ENCODE peak calls at places on chromosomes 5 and 9, in seven cellular contexts. X, Y, C, R, A, M and P are unnamed samples.
A peak's percentile ranks its signal among the peaks of the same experiment; 100 is the strongest.

GRCh38 chr5:158644301-158644700 is 455.4 kb downstream of the EBF1 start:
- DNase-seq in X (no peak), R (no peak), C (no peak), A (no peak), M (no peak), Y (no peak), P (no peak)

GRCh38 chr9:126154182-126154827 is 172.3 kb upstream of the MVB12B start:
- DNase-seq in Y (no peak), M (no peak), X (no peak), A (no peak), R (no peak), C (peak; percentile 38), P (no peak)

GRCh38 chr5:143002459-143003327 is 232.5 kb downstream of the ARHGAP26 start:
- DNase-seq in A (peak; percentile 30), X (no peak), C (no peak), Y (peak; percentile 45), M (no peak), R (peak; percentile 47), P (peak; percentile 30)

GRCh38 chr9:121675969-121676822 is 24.8 kb downstream of the DAB2IP start:
- DNase-seq in C (no peak), M (no peak), R (no peak), A (no peak), Y (no peak), X (peak; percentile 43), P (no peak)

GRCh38 chr9:16866542-16866941 is 3.9 kb downstream of the BNC2 start:
- DNase-seq in Y (peak; percentile 3), A (no peak), C (no peak), M (no peak), X (no peak), R (no peak), P (no peak)

GRCh38 chr5:131328536-131329186 is 64.8 kb downstream of the CDC42SE2 start:
- DNase-seq in M (peak; percentile 6), Y (peak; percentile 73), X (no peak), R (peak; percentile 84), C (no peak), A (no peak), P (peak; percentile 82)

GRCh38 chr5:158165647-158166046 is 306.7 kb upstream of the CLINT1 start:
- DNase-seq in A (no peak), R (no peak), M (no peak), C (no peak), Y (no peak), X (no peak), P (no peak)

GRCh38 chr9:91483189-91483691 is 59.6 kb upstream of the NFIL3 start:
- DNase-seq in Y (no peak), M (no peak), A (no peak), X (no peak), C (peak; percentile 77), R (no peak), P (no peak)

GRCh38 chr5:149453618-149454415 is 74.7 kb upstream of the IL17B start:
- DNase-seq in C (no peak), X (no peak), M (no peak), Y (no peak), A (no peak), R (no peak), P (no peak)

GRCh38 chr5:9122528-9122927 is 423.3 kb downstream of the SEMA5A start:
- DNase-seq in A (no peak), X (no peak), M (no peak), R (no peak), C (no peak), Y (no peak), P (no peak)

GRCh38 chr5:151319334-151319733 is 15.8 kb upstream of the SLC36A3 start:
- DNase-seq in R (peak; percentile 51), Y (peak; percentile 21), X (no peak), C (no peak), M (no peak), A (no peak), P (no peak)
- TF ChIP-seq CTCF in R (peak; percentile 53), Y (peak; percentile 43), X (no peak), C (no peak), M (peak; percentile 24), A (no peak), P (no peak)

GRCh38 chr9:6926436-6926835 is 168.7 kb downstream of the KDM4C start:
- DNase-seq in Y (no peak), C (no peak), A (no peak), X (no peak), R (no peak), M (no peak), P (no peak)

GRCh38 chr9:6927838-6928237 is 170.1 kb downstream of the KDM4C start:
- DNase-seq in A (no peak), C (no peak), Y (no peak), M (no peak), R (no peak), X (no peak), P (no peak)

GRCh38 chr9:6924149-6924548 is 166.4 kb downstream of the KDM4C start:
- DNase-seq in C (no peak), A (peak; percentile 5), Y (no peak), R (no peak), X (no peak), M (no peak), P (no peak)

GRCh38 chr9:6924988-6925563 is 167.3 kb downstream of the KDM4C start:
- DNase-seq in A (no peak), C (no peak), X (no peak), Y (no peak), R (no peak), M (no peak), P (no peak)

GRCh38 chr9:6925841-6926240 is 168.1 kb downstream of the KDM4C start:
- DNase-seq in A (peak; percentile 39), C (no peak), Y (no peak), M (no peak), R (no peak), X (no peak), P (no peak)
- H3K27ac ChIP-seq in A (no peak overlapping the region), C (no peak overlapping the region), Y (no peak overlapping the region), M (no peak overlapping the region), R (no peak overlapping the region), X (no peak overlapping the region), P (no peak overlapping the region)

GRCh38 chr5:74130141-74130897 is 504.3 kb downstream of the ARHGEF28 start:
- DNase-seq in X (no peak), Y (no peak), M (no peak), C (no peak), R (no peak), A (no peak), P (no peak)

GRCh38 chr5:74124826-74125225 is 498.8 kb downstream of the ARHGEF28 start:
- DNase-seq in M (no peak), A (no peak), X (no peak), R (no peak), Y (no peak), C (no peak), P (no peak)

GRCh38 chr5:74126294-74126693 is 500.3 kb downstream of the ARHGEF28 start:
- DNase-seq in C (no peak), A (no peak), M (no peak), X (no peak), R (peak; percentile 49), Y (peak; percentile 53), P (peak; percentile 54)

GRCh38 chr5:74131256-74131655 is 505.3 kb downstream of the ARHGEF28 start:
- DNase-seq in A (no peak), Y (no peak), M (no peak), X (no peak), C (no peak), R (no peak), P (no peak)

DNA sequence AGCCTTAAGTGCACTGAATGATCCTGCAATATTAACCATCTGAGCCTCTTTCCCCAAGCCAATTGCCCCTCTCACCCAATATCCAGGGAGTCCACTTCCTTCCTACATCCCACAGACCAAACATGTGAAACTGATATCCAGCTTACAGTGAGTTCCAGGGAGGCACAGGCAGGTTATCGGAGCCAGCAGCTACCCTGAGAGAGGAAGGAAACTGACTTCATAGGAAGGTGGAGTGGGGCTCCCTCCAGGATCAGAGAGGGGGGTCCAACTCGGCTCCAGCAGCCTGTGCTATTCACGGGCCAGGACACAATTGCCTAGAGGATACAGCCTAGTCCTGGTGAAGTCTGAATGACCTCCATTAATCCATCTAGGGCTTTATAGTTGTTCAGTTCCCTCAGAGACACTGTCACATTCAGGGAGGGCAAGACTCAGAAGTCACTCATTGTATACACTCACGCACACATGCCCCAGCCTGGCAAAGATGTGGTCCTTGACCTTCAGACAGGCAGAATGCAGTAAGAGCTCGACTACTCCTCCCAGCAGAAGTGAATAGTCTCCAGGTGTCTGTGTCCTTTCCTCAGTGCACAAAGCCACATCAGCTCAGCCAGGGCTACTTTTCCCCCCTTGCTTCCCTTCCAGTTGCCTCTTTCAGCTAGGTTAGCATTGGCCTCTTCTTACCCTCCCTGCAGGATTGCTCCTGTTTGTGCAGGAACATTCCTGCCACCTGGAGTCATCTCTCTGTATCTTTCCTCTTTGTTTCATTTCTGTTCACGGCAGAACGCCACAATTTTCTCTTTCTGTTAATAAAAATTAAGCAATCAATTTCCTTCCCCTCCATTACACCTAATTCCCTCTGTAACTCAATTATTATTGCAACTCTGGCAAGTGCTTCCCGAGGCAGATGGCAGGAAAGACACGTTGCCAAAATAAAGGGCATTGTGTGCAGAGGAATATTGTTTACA is 501.7 kb downstream of the ARHGEF28 start:
- DNase-seq in X (no peak), R (peak; percentile 55), Y (peak; percentile 60), M (no peak), C (no peak), A (peak; percentile 20), P (peak; percentile 69)
- TF ChIP-seq CTCF in X (peak; percentile 47), R (peak; percentile 51), Y (peak; percentile 69), M (peak; percentile 52), C (no peak), A (peak; percentile 20), P (peak; percentile 68)

GRCh38 chr5:156169495-156169894 is 157.5 kb upstream of the SGCD start:
- DNase-seq in X (no peak), A (no peak), M (no peak), C (no peak), Y (no peak), R (no peak), P (no peak)
- H3K27ac ChIP-seq in X (no peak overlapping the region), A (no peak overlapping the region), M (no peak overlapping the region), C (no peak overlapping the region), Y (no peak overlapping the region), R (no peak overlapping the region), P (no peak overlapping the region)